ENCODE peak calls at places on chromosomes 2 and 18, in four cellular contexts. Q is amygdala; S is stimulated activated CD4-positive, alpha-beta T cell treated with anti-CD3 and anti-CD28 coated beads, Interleukin-1b, Interleukin-23, amount 100 ng/mL, for 4 hours; R is MM.1S. G is an unnamed sample.

GRCh38 chr18:35172451-35173035 is 68.3 kb upstream of the ZNF397 start:
- DNase-seq in S (no peak), R (no peak), Q (no peak), G (no peak)

GRCh38 chr18:27707201-27707600 is 469.7 kb downstream of the CDH2 start:
- DNase-seq in S (no peak), Q (no peak), R (no peak), G (no peak)

GRCh38 chr2:217307023-217307422 is 447.2 kb upstream of the TNP1 start:
- DNase-seq in Q (no peak), S (no peak), R (no peak), G (no peak)

GRCh38 chr2:8692783-8693768 is 11.2 kb downstream of the ID2 start:
- DNase-seq in S (no peak), R (no peak), Q (peak), G (peak)

GRCh38 chr2:219887870-219888269 is 260.4 kb downstream of the SLC4A3 start:
- DNase-seq in S (no peak), Q (no peak), R (no peak), G (no peak)

GRCh38 chr2:121596221-121597080 is 52.8 kb downstream of the CLASP1 start:
- DNase-seq in Q (no peak), S (no peak), R (no peak), G (no peak)

GRCh38 chr2:174965992-174966789 is 39.0 kb downstream of the CHN1 start:
- DNase-seq in S (no peak), Q (no peak), R (peak), G (no peak)

GRCh38 chr2:231258696-231259095 is 60.3 kb downstream of the ARMC9 start:
- DNase-seq in R (no peak), Q (no peak), S (no peak), G (no peak)

GRCh38 chr2:3205845-3206244 is 171.8 kb downstream of the EIPR1 start:
- DNase-seq in S (no peak), Q (no peak), R (no peak), G (no peak)

GRCh38 chr2:61924895-61925663 is 19.6 kb downstream of the COMMD1 start:
- DNase-seq in R (no peak), Q (no peak), S (no peak), G (no peak)

GRCh38 chr18:50056185-50056584 is 138.8 kb downstream of the MYO5B start:
- DNase-seq in Q (no peak), S (no peak), R (no peak), G (no peak)

GRCh38 chr2:225040862-225041209 is 1.4 kb downstream of the DOCK10 start:
- DNase-seq in Q (peak), R (peak), S (peak), G (peak)

GRCh38 chr2:19408592-19408991 is 50.2 kb upstream of the OSR1 start:
- DNase-seq in R (no peak), S (no peak), Q (no peak), G (no peak)

GRCh38 chr2:147560810-147561521 is 283.9 kb upstream of the ACVR2A start:
- DNase-seq in Q (no peak), S (no peak), R (no peak), G (no peak)

GRCh38 chr2:157898591-157898996 is 22.5 kb upstream of the ACVR1 start:
- DNase-seq in S (peak), Q (no peak), R (peak), G (peak)

GRCh38 chr2:43611987-43612894 is 16.4 kb upstream of the THADA start:
- DNase-seq in S (peak), R (peak), Q (peak), G (peak)

GRCh38 chr2:112493048-112493447 is 11.1 kb downstream of the TTL start:
- DNase-seq in Q (no peak), S (no peak), R (no peak), G (no peak)

GRCh38 chr2:178331474-178332431 is 119.2 kb downstream of the PRKRA start:
- DNase-seq in S (no peak), R (no peak), Q (no peak), G (no peak)

G was measured in activated CD8-positive, alpha-beta memory T cell treated with anti-CD3 and anti-CD28 coated beads, Interleukin-2, amount 50 U/mL, for 48 hours.